ENCODE peak calls at places on chromosome 15, in six cellular contexts. O is putamen; D is RWPE1; G is pancreas; J is stimulated activated CD8-positive, alpha-beta memory T cell treated with anti-CD3 and anti-CD28 coated beads, Interleukin-2, amount 100 ng/mL, for 48 hours; S is cardiac septum. E is an unnamed sample.
A peak's percentile ranks its signal among the peaks of the same experiment; 100 is the strongest.

GRCh38 chr15:78850926-78851600 is 21.6 kb upstream of the MORF4L1 start:
- DNase-seq in D (no peak), G (no peak), S (peak; percentile 19), O (peak; percentile 59), J (no peak), E (no peak)

GRCh38 chr15:34584321-34584668 is 844 bp upstream of the GOLGA8B start:
- DNase-seq in D (no peak), O (no peak), S (no peak), J (no peak), G (peak; percentile 58), E (no peak)

GRCh38 chr15:66770518-66771350 is 68.7 kb downstream of the SMAD6 start:
- DNase-seq in S (no peak), O (no peak), G (no peak), J (no peak), D (no peak), E (no peak)

GRCh38 chr15:90294601-90295269 is 29.3 kb downstream of the NGRN start:
- DNase-seq in G (peak; percentile 73), D (no peak), O (no peak), J (no peak), S (no peak), E (no peak)

GRCh38 chr15:69976366-69976994 is 121.2 kb downstream of the TLE3 start:
- DNase-seq in J (peak; percentile 32), D (peak; percentile 50), G (no peak), S (peak; percentile 22), O (no peak), E (peak; percentile 74)

GRCh38 chr15:63349156-63349555 is 32.5 kb downstream of the CA12 start:
- DNase-seq in S (no peak), J (no peak), O (no peak), G (peak; percentile 88), D (peak; percentile 60), E (no peak)

GRCh38 chr15:101397521-101398003 is 91.9 kb downstream of the PCSK6 start:
- DNase-seq in G (no peak), S (no peak), J (no peak), D (no peak), O (no peak), E (no peak)

GRCh38 chr15:39391230-39391629 is 189.6 kb upstream of the THBS1 start:
- DNase-seq in D (peak; percentile 97), J (no peak), G (no peak), O (no peak), S (no peak), E (peak; percentile 45)

GRCh38 chr15:51888593-51889195 is 59.2 kb downstream of the TMOD3 start:
- DNase-seq in S (no peak), O (peak; percentile 27), D (peak; percentile 55), G (no peak), J (no peak), E (peak; percentile 54)

GRCh38 chr15:62935300-62936081 is 107.1 kb upstream of the TPM1 start:
- DNase-seq in S (no peak), O (no peak), G (no peak), D (no peak), J (no peak), E (peak; percentile 42)

GRCh38 chr15:99511865-99512632 is 53.7 kb upstream of the MEF2A start:
- DNase-seq in G (no peak), O (no peak), D (no peak), S (no peak), J (no peak), E (no peak)

GRCh38 chr15:97978408-97979130 is 18.1 kb downstream of the ARRDC4 start:
- DNase-seq in J (no peak), G (no peak), O (no peak), D (no peak), S (no peak), E (no peak)

GRCh38 chr15:51718745-51719144 is 18.7 kb downstream of the LYSMD2 start:
- DNase-seq in O (no peak), G (no peak), S (no peak), D (no peak), J (no peak), E (no peak)

GRCh38 chr15:38647683-38648082 is 83.1 kb upstream of the RASGRP1 start:
- DNase-seq in D (peak; percentile 71), S (no peak), J (no peak), G (no peak), O (peak; percentile 50), E (peak; percentile 15)

E was measured in dermis blood vessel endothelial cell.